ENCODE peak calls at places on chromosome 13, in six cellular contexts. B is activated naive CD8-positive, alpha-beta T cell treated with anti-CD3 and anti-CD28 coated beads, Interleukin-2, amount 50 U/mL, for 16 hours; R is OCI-LY7; C is stimulated activated CD4-positive, alpha-beta T cell treated with anti-CD3 and anti-CD28 coated beads, Interleukin-2, amount 100 ng/mL, for 4 hours; S is fibroblast of lung; E is stimulated activated CD8-positive, alpha-beta memory T cell treated with anti-CD3 and anti-CD28 coated beads, Interleukin-15, amount 100 ng/mL, for 24 hours. Y is an unnamed sample.

GRCh38 chr13:51844862-51845573 is at the start of gene TMEM272:
- DNase-seq in B (peak; percentile 30), R (peak; percentile 41), C (peak; percentile 43), S (peak; percentile 20), E (peak; percentile 41), Y (peak; percentile 75)

GRCh38 chr13:27644302-27644701 is 22.6 kb downstream of the POLR1D start:
- DNase-seq in B (no peak), R (no peak), C (no peak), S (peak; percentile 96), E (no peak), Y (peak; percentile 5)

GRCh38 chr13:19759669-19760068 is 23.1 kb downstream of the PSPC1 start:
- DNase-seq in B (no peak), R (no peak), C (no peak), S (no peak), E (no peak), Y (no peak)

GRCh38 chr13:110245421-110245899 is 61.5 kb downstream of the COL4A1 start:
- DNase-seq in B (no peak), R (no peak), C (no peak), S (peak; percentile 72), E (no peak), Y (no peak)

GRCh38 chr13:30333601-30334000 is 26.2 kb upstream of the KATNAL1 start:
- DNase-seq in B (no peak), R (peak; percentile 81), C (no peak), S (no peak), E (no peak), Y (no peak)

GRCh38 chr13:114067886-114068722 is 64.3 kb downstream of the RASA3 start:
- DNase-seq in B (no peak), R (no peak), C (no peak), S (no peak), E (no peak), Y (no peak)

GRCh38 chr13:53242015-53242414 is 213.4 kb downstream of the OLFM4 start:
- DNase-seq in B (no peak), R (no peak), C (no peak), S (no peak), E (no peak), Y (no peak)

GRCh38 chr13:27617801-27618411 is 2.4 kb downstream of the LNX2 start:
- DNase-seq in B (no peak), R (no peak), C (no peak), S (no peak), E (no peak), Y (no peak)

GRCh38 chr13:22194106-22194810 is 523.4 kb downstream of the FGF9 start:
- DNase-seq in B (no peak), R (no peak), C (no peak), S (no peak), E (no peak), Y (no peak)

GRCh38 chr13:33994826-33995502 is 177.0 kb downstream of the RFC3 start:
- DNase-seq in B (no peak), R (no peak), C (no peak), S (no peak), E (no peak), Y (no peak)

GRCh38 chr13:98252931-98253470 is 75.9 kb upstream of the RNF113B start:
- DNase-seq in B (no peak), R (no peak), C (no peak), S (peak; percentile 88), E (no peak), Y (no peak)

GRCh38 chr13:45511310-45512147 is 46.8 kb downstream of the COG3 start:
- DNase-seq in B (no peak), R (peak; percentile 72), C (peak; percentile 10), S (peak; percentile 64), E (no peak), Y (peak; percentile 80)

GRCh38 chr13:35157143-35157755 is 215.2 kb downstream of the NBEA start:
- DNase-seq in B (no peak), R (peak; percentile 59), C (no peak), S (peak; percentile 46), E (no peak), Y (peak; percentile 70)

GRCh38 chr13:28655566-28655965 is 3.4 kb upstream of the POMP start:
- DNase-seq in B (no peak), R (no peak), C (no peak), S (peak; percentile 69), E (no peak), Y (no peak)

GRCh38 chr13:45713721-45714120 is 11.6 kb downstream of the CBY2 start:
- DNase-seq in B (no peak), R (no peak), C (no peak), S (no peak), E (no peak), Y (no peak)

GRCh38 chr13:100234524-100235136 is 145.7 kb downstream of the PCCA start:
- DNase-seq in B (no peak), R (no peak), C (no peak), S (peak; percentile 67), E (no peak), Y (no peak)

GRCh38 chr13:98549006-98549727 is 27.7 kb downstream of the STK24 start:
- DNase-seq in B (no peak), R (no peak), C (no peak), S (peak; percentile 89), E (no peak), Y (peak; percentile 34)

GRCh38 chr13:73248711-73249580 is 190.1 kb downstream of the KLF5 start:
- DNase-seq in B (no peak), R (no peak), C (no peak), S (peak; percentile 39), E (no peak), Y (no peak)

GRCh38 chr13:110574161-110574560 is 12.6 kb upstream of the RAB20 start:
- DNase-seq in B (no peak), R (no peak), C (no peak), S (no peak), E (no peak), Y (no peak)

GRCh38 chr13:45807520-45808099 is 43.9 kb downstream of the SIAH3 start:
- DNase-seq in B (no peak), R (peak; percentile 36), C (no peak), S (peak; percentile 42), E (no peak), Y (peak; percentile 77)

GRCh38 chr13:24152292-24153214 is 8.0 kb upstream of the SPATA13 start:
- DNase-seq in B (no peak), R (no peak), C (no peak), S (no peak), E (no peak), Y (no peak)

GRCh38 chr13:64723735-64724134 is 2506.4 kb downstream of the PCDH9 start:
- DNase-seq in B (no peak), R (no peak), C (no peak), S (peak; percentile 97), E (no peak), Y (no peak)

GRCh38 chr13:37869756-37870488 is at the start of gene TRPC4:
- DNase-seq in B (no peak), R (no peak), C (no peak), S (peak; percentile 76), E (no peak), Y (peak; percentile 84)

GRCh38 chr13:79434578-79434977 is 28.5 kb upstream of the RBM26 start:
- DNase-seq in B (no peak), R (no peak), C (no peak), S (peak; percentile 67), E (no peak), Y (no peak)

GRCh38 chr13:45711952-45712351 is 9.8 kb downstream of the CBY2 start:
- DNase-seq in B (no peak), R (no peak), C (no peak), S (no peak), E (no peak), Y (no peak)

GRCh38 chr13:112821340-112822055 is 131.7 kb downstream of the ATP11A start:
- DNase-seq in B (no peak), R (no peak), C (no peak), S (no peak), E (no peak), Y (no peak)

GRCh38 chr13:48645845-48646244 is 7.9 kb upstream of the CYSLTR2 start:
- DNase-seq in B (no peak), R (no peak), C (no peak), S (no peak), E (no peak), Y (no peak)

GRCh38 chr13:20873348-20873747 is 29.2 kb downstream of the XPO4 start:
- DNase-seq in B (no peak), R (no peak), C (no peak), S (peak; percentile 70), E (no peak), Y (no peak)

GRCh38 chr13:73870036-73870741 is 264.0 kb downstream of the KLF12 start:
- DNase-seq in B (no peak), R (no peak), C (no peak), S (peak; percentile 38), E (no peak), Y (no peak)

GRCh38 chr13:98536729-98537128 is 40.2 kb downstream of the STK24 start:
- DNase-seq in B (no peak), R (no peak), C (no peak), S (no peak), E (no peak), Y (no peak)

GRCh38 chr13:102311901-102312300 is 89.9 kb downstream of the FGF14 start:
- DNase-seq in B (no peak), R (peak; percentile 0), C (no peak), S (no peak), E (no peak), Y (peak; percentile 40)

GRCh38 chr13:62014299-62014698 is 598.6 kb upstream of the PCDH20 start:
- DNase-seq in B (no peak), R (peak; percentile 32), C (no peak), S (peak; percentile 2), E (no peak), Y (peak; percentile 81)

GRCh38 chr13:73754727-73755292 is 379.4 kb downstream of the KLF12 start:
- DNase-seq in B (no peak), R (peak; percentile 66), C (peak; percentile 26), S (peak; percentile 56), E (no peak), Y (peak; percentile 79)

GRCh38 chr13:31880849-31881494 is 141.6 kb downstream of the RXFP2 start:
- DNase-seq in B (no peak), R (no peak), C (no peak), S (no peak), E (no peak), Y (no peak)

GRCh38 chr13:48437381-48437780 is 24.5 kb upstream of the LPAR6 start:
- DNase-seq in B (no peak), R (no peak), C (no peak), S (peak; percentile 70), E (no peak), Y (no peak)

GRCh38 chr13:25677956-25678355 is 306.2 kb downstream of the ATP8A2 start:
- DNase-seq in B (no peak), R (no peak), C (no peak), S (peak; percentile 23), E (no peak), Y (no peak)

GRCh38 chr13:29991343-29991742 is 140.9 kb upstream of the UBL3 start:
- DNase-seq in B (no peak), R (no peak), C (no peak), S (peak; percentile 99), E (no peak), Y (no peak)

GRCh38 chr13:23579886-23580706 is 9.9 kb downstream of the TNFRSF19 start:
- DNase-seq in B (no peak), R (no peak), C (no peak), S (no peak), E (no peak), Y (no peak)

GRCh38 chr13:20389696-20390525 is 135.7 kb downstream of the CRYL1 start:
- DNase-seq in B (no peak), R (no peak), C (no peak), S (no peak), E (no peak), Y (no peak)